ENCODE peak calls at places on chromosomes 12 and 14, in six cellular contexts. P is body of pancreas, F is left ventricle myocardium inferior, H is upper lobe of right lung, O is fibroblast of lung, Z is IMR-90. C is an unnamed sample.

GRCh38 chr12:68667896-68668295 is 18.9 kb upstream of the NUP107 start:
- DNase-seq in O (no peak), H (no peak), F (no peak), Z (no peak), P (no peak), C (no peak)

GRCh38 chr14:56333361-56334279 is 215.4 kb downstream of the PELI2 start:
- DNase-seq in O (peak; percentile 86), H (no peak), F (no peak), Z (peak; percentile 93), P (no peak), C (no peak)

GRCh38 chr12:31629756-31630732 is 29.4 kb upstream of the ETFBKMT start:
- DNase-seq in F (peak; percentile 25), O (peak; percentile 83), P (peak; percentile 50), H (no peak), Z (peak; percentile 55), C (peak; percentile 42)

GRCh38 chr14:41285193-41285748 is 321.4 kb upstream of the LRFN5 start:
- DNase-seq in Z (peak; percentile 1), O (peak; percentile 19), H (no peak), P (peak; percentile 13), F (no peak), C (no peak)

GRCh38 chr12:75759842-75760260 is 248.4 kb upstream of the KRR1 start:
- DNase-seq in Z (peak; percentile 94), F (no peak), P (no peak), O (peak; percentile 91), H (no peak), C (no peak)

GRCh38 chr14:92490239-92490959 is 23.2 kb upstream of the RIN3 start:
- DNase-seq in P (no peak), O (no peak), Z (peak; percentile 23), F (no peak), H (no peak), C (no peak)

GRCh38 chr14:64741200-64741599 is 37.0 kb downstream of the PLEKHG3 start:
- DNase-seq in Z (no peak), P (no peak), H (no peak), O (no peak), F (no peak), C (no peak)

GRCh38 chr14:83255727-83256090 is 1722.1 kb upstream of the SEL1L start:
- DNase-seq in H (no peak), O (no peak), Z (no peak), F (no peak), P (no peak), C (no peak)

GRCh38 chr14:104657114-104657524 is 32.3 kb upstream of the INF2 start:
- DNase-seq in P (no peak), Z (no peak), O (no peak), F (no peak), H (peak; percentile 67), C (no peak)

GRCh38 chr12:116642101-116642500 is 82.9 kb downstream of the MAP1LC3B2 start:
- DNase-seq in P (no peak), F (no peak), O (no peak), Z (no peak), H (no peak), C (no peak)

GRCh38 chr12:113221181-113221996 is at the start of gene TPCN1:
- DNase-seq in O (peak; percentile 100), F (peak; percentile 100), P (peak; percentile 100), Z (peak; percentile 100), H (peak; percentile 100), C (peak; percentile 99)

GRCh38 chr14:38250316-38250715 is 5.6 kb downstream of the CLEC14A start:
- DNase-seq in Z (peak; percentile 24), O (no peak), P (no peak), F (no peak), H (no peak), C (no peak)

GRCh38 chr12:76449572-76449971 is 101.4 kb upstream of the BBS10 start:
- DNase-seq in F (no peak), H (no peak), O (peak; percentile 67), Z (peak; percentile 64), P (no peak), C (no peak)

GRCh38 chr14:47186491-47186890 is 488.9 kb downstream of the MDGA2 start:
- DNase-seq in Z (no peak), O (peak; percentile 77), H (no peak), P (no peak), F (no peak), C (no peak)

GRCh38 chr12:50187084-50187900 is 20.1 kb upstream of the CERS5 start:
- DNase-seq in O (peak; percentile 95), Z (peak; percentile 94), P (no peak), H (no peak), F (no peak), C (no peak)

GRCh38 chr12:118979763-118980406 is 1.5 kb upstream of the SRRM4 start:
- DNase-seq in O (peak; percentile 17), Z (peak; percentile 24), P (peak; percentile 51), H (peak; percentile 63), F (no peak), C (peak; percentile 83)

GRCh38 chr14:94648801-94649200 is 36.6 kb downstream of the SERPINA3 start:
- DNase-seq in H (no peak), P (no peak), Z (no peak), F (no peak), O (no peak), C (no peak)

GRCh38 chr12:69598174-69598753 is 12.4 kb downstream of the LRRC10 start:
- DNase-seq in F (no peak), O (no peak), P (no peak), H (no peak), Z (no peak), C (no peak)

GRCh38 chr14:46279776-46280175 is 371.8 kb downstream of the RPL10L start:
- DNase-seq in Z (no peak), O (no peak), F (no peak), H (no peak), P (no peak), C (no peak)

GRCh38 chr12:115670869-115671268 is 606.6 kb downstream of the MED13L start:
- DNase-seq in O (no peak), Z (no peak), H (no peak), F (no peak), P (no peak), C (no peak)

GRCh38 chr12:122088181-122088810 is 9.7 kb downstream of the MLXIP start:
- DNase-seq in O (no peak), Z (no peak), P (peak; percentile 10), F (no peak), H (no peak), C (no peak)
- H3K4me3 ChIP-seq in O (no peak overlapping the region), Z (no peak overlapping the region), P (no peak overlapping the region), F (peak overlapping the region; percentile 5), H (no peak overlapping the region), C (no peak overlapping the region)

GRCh38 chr12:110550981-110551380 is 32.1 kb downstream of the PPTC7 start:
- DNase-seq in Z (no peak), F (no peak), P (no peak), H (no peak), O (no peak), C (no peak)

GRCh38 chr12:110546339-110546738 is 36.8 kb downstream of the PPTC7 start:
- DNase-seq in Z (peak; percentile 94), O (peak; percentile 96), F (no peak), H (no peak), P (no peak), C (no peak)

GRCh38 chr12:110549716-110550115 is 33.4 kb downstream of the PPTC7 start:
- DNase-seq in P (no peak), H (no peak), Z (no peak), O (no peak), F (no peak), C (no peak)

GRCh38 chr12:110547090-110547489 is 36.0 kb downstream of the PPTC7 start:
- DNase-seq in H (no peak), P (no peak), O (no peak), F (no peak), Z (no peak), C (no peak)

DNA sequence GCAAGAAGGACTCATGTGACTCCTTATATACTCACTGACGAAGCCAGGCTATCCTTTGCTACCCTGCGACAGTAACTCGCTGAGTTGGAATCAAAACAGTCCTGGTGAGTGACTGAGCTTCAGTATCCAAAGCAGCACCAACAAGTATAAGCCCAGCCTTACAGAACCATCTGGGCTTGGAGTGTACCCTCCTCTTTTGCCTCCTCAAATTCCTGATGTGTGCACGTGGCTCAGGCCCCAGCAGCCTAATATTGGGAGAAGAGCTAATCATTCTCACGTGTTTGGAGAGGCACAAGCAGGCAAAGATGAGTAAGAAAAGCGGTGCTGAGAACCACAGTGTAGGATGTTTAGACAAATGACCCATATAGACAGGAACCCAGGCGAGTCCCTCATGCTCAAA is 34.4 kb downstream of the PPTC7 start:
- DNase-seq in O (peak; percentile 41), H (no peak), Z (peak; percentile 79), F (no peak), P (no peak), C (no peak)
- H3K36me3 ChIP-seq in O (no peaks in the 10 kb centered on the region), H (peaks cover 20% of the 10 kb centered on the region), Z (no peaks in the 10 kb centered on the region), F (peaks cover 26% of the 10 kb centered on the region), P (no peaks in the 10 kb centered on the region), C (peaks cover 12% of the 10 kb centered on the region)

GRCh38 chr14:88597038-88597437 is 34.2 kb downstream of the ZC3H14 start:
- DNase-seq in H (no peak), P (no peak), O (no peak), F (no peak), Z (no peak), C (no peak)
- H3K27ac ChIP-seq in H (no peak overlapping the region), P (no peak overlapping the region), O (no peak overlapping the region), F (no peak overlapping the region), Z (no peak overlapping the region), C (no peak overlapping the region)

DNA sequence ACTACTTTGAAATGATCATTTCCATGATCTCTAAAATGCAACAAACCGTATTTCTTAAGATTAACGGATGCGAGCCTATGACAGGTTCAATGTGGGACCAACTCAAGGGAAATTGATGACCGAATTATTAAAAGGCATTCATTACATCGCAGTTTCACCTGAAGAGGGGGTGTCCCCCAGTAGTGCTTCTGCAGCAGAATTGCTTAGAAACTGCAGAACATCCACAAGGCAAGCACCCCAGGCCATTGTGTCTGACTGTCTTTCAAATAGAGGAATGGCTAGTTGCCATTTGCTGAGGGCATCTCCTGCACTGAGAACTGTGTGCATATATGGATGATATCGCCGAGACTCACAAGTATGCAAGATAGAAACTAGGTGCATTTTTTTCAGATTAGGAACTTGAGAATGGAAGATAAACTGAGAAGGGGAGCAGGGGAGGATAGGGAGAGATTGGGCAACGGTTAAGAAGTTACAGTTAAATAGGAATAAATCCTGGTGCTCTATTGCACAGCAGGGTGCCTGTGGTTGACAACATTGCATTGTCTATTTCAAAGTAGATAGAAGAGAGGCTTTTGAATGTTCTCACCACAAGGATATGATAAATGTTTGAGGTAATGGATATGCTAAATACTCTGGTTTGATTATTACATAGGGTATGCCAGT is 234.3 kb upstream of the PLEKHG7 start:
- DNase-seq in P (no peak), F (no peak), H (no peak), Z (no peak), O (peak; percentile 24), C (no peak)
- H3K4me3 ChIP-seq in P (no peak overlapping the region), F (no peak overlapping the region), H (no peak overlapping the region), Z (no peak overlapping the region), O (no peak overlapping the region), C (no peak overlapping the region)

DNA sequence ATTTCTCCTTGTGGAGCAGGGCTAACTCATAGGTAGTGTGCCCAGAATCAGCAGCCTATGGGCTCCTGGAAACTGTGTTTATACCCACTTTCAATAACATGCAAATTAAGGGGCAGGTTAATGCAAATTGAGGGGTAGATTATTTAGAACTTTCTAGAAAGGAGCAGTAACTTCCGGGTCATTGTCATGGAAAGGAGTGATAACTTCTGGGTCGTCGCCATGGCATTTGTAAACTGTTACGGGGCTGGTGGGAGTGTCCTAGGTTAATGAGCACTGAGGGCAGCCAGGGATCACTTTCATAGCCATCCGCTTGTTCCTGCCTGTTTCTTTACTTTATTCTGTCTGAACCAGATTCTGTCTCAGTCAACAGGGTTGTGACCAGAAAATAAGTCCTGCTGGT is 143.3 kb upstream of the RFLNA start:
- DNase-seq in Z (no peak), P (no peak), F (no peak), H (no peak), O (no peak), C (no peak)
- H3K36me3 ChIP-seq in Z (no peaks in the 10 kb centered on the region), P (no peaks in the 10 kb centered on the region), F (no peaks in the 10 kb centered on the region), H (no peaks in the 10 kb centered on the region), O (no peaks in the 10 kb centered on the region), C (no peaks in the 10 kb centered on the region)

GRCh38 chr12:8636581-8636980 is 23.9 kb upstream of the AICDA start:
- DNase-seq in Z (no peak), H (no peak), F (no peak), P (no peak), O (no peak), C (no peak)
- H3K27ac ChIP-seq in Z (no peak overlapping the region), H (no peak overlapping the region), F (no peak overlapping the region), P (no peak overlapping the region), O (no peak overlapping the region), C (no peak overlapping the region)

C was measured in WERI-Rb-1.